ENCODE peak calls at places on chromosomes 2 and 18, in seven cellular contexts. F is neuronal stem cell, U is IMR-90, J is H1, I is trophoblast cell, T is H9, S is mesenchymal stem cell. Z is an unnamed sample.

GRCh38 chr18:10367846-10368245 is 86.6 kb upstream of the APCDD1 start:
- DNase-seq in F (no peak), U (no peak), J (no peak), I (no peak), T (no peak), S (no peak), Z (no peak)

GRCh38 chr2:227007940-227008339 is 156.1 kb downstream of the COL4A4 start:
- DNase-seq in F (no peak), U (no peak), J (no peak), I (no peak), T (no peak), S (no peak), Z (no peak)

GRCh38 chr2:172672114-172672513 is 63.5 kb upstream of the RAPGEF4 start:
- DNase-seq in F (no peak), U (peak; percentile 77), J (no peak), I (no peak), T (no peak), S (no peak), Z (no peak)

GRCh38 chr2:45826889-45827635 is 175.6 kb downstream of the PRKCE start:
- DNase-seq in F (no peak), U (peak; percentile 63), J (no peak), I (no peak), T (no peak), S (peak; percentile 11), Z (no peak)

GRCh38 chr2:158191076-158191566 is 89.4 kb downstream of the UPP2 start:
- DNase-seq in F (no peak), U (no peak), J (no peak), I (no peak), T (no peak), S (peak; percentile 22), Z (no peak)

GRCh38 chr2:165953655-165954606 is at the start of gene TTC21B:
- DNase-seq in F (peak; percentile 92), U (peak; percentile 95), J (peak; percentile 80), I (peak; percentile 99), T (peak; percentile 96), S (peak; percentile 96), Z (peak; percentile 97)

GRCh38 chr18:26941608-26942007 is 76.1 kb upstream of the AQP4 start:
- DNase-seq in F (no peak), U (no peak), J (no peak), I (no peak), T (no peak), S (no peak), Z (no peak)

GRCh38 chr18:53698907-53699306 is 525.6 kb downstream of the MBD2 start:
- DNase-seq in F (peak; percentile 21), U (no peak), J (no peak), I (no peak), T (peak; percentile 46), S (peak; percentile 9), Z (peak; percentile 68)

GRCh38 chr18:36672437-36673344 is 156.1 kb downstream of the TPGS2 start:
- DNase-seq in F (no peak), U (peak; percentile 67), J (no peak), I (no peak), T (no peak), S (peak; percentile 45), Z (no peak)

DNA sequence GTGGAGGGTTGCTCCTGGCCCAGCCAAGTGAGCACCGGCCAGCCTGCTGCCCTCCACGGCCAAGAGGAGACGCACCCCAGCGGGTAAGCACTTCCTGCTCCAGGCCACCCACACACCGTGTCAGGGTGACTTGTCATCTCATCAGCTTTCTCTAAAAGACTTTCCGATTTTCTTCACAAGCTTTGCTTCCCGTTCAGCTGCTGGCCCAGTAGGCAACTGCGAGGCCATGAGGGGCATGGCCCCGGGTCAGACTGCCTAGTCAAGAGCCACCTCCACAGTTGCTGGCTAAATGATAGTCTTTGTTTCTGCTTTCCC is 13.8 kb upstream of the CNNM3 start:
- DNase-seq in F (no peak), U (no peak), J (no peak), I (no peak), T (no peak), S (no peak), Z (no peak)
- H3K23ac ChIP-seq in F (no peak overlapping the region), U (no peak overlapping the region), J (no peak overlapping the region), I (no peak overlapping the region), T (no peak overlapping the region), S (no peak overlapping the region), Z (no peak overlapping the region)

GRCh38 chr2:209771474-209772292 is at the start of gene UNC80:
- DNase-seq in F (peak; percentile 89), U (peak; percentile 36), J (no peak), I (peak; percentile 13), T (peak; percentile 85), S (peak; percentile 49), Z (peak; percentile 83)
- H3K27me3 ChIP-seq in F (peaks cover 2% of the 10 kb centered on the region), U (no peaks in the 10 kb centered on the region), J (peaks cover 14% of the 10 kb centered on the region), I (peaks cover 2% of the 10 kb centered on the region), T (peaks cover 11% of the 10 kb centered on the region), S (peaks cover 7% of the 10 kb centered on the region), Z (no peaks in the 10 kb centered on the region)

GRCh38 chr2:216242365-216242764 is 129.9 kb downstream of the MARCHF4 start:
- DNase-seq in F (no peak), U (no peak), J (no peak), I (no peak), T (no peak), S (no peak), Z (no peak)

GRCh38 chr2:216243026-216243425 is 129.3 kb downstream of the MARCHF4 start:
- DNase-seq in F (no peak), U (no peak), J (no peak), I (no peak), T (no peak), S (no peak), Z (no peak)

GRCh38 chr2:216245391-216245790 is 126.9 kb downstream of the MARCHF4 start:
- DNase-seq in F (no peak), U (no peak), J (no peak), I (no peak), T (no peak), S (no peak), Z (no peak)

DNA sequence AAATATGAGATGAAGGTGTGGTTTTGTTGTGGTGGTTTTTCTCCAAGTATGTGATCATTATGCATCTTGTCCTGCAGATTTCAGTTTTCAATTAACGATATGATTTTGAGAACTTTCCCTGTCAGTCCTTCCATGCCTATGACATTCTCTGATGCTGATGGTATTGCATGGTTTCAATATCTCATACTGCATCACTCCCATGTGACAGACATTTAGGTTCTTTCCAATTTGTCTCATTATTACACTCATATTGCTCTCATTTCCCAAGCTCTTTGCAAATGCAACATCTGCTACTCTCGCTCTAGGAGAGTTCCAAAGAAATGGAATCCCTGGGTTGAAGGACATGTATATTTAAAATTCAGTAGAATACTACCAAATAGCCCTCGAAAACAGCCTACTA is 125.5 kb downstream of the MARCHF4 start:
- DNase-seq in F (no peak), U (no peak), J (no peak), I (no peak), T (no peak), S (no peak), Z (no peak)
- H3K23ac ChIP-seq in F (no peak overlapping the region), U (no peak overlapping the region), J (no peak overlapping the region), I (no peak overlapping the region), T (no peak overlapping the region), S (no peak overlapping the region), Z (no peak overlapping the region)

GRCh38 chr2:68317971-68318685 is 1.6 kb downstream of the CNRIP1 start:
- DNase-seq in F (no peak), U (no peak), J (no peak), I (no peak), T (no peak), S (no peak), Z (no peak)
- H3K27me3 ChIP-seq in F (peaks cover 29% of the 10 kb centered on the region), U (no peaks in the 10 kb centered on the region), J (peaks cover 31% of the 10 kb centered on the region), I (peaks cover 25% of the 10 kb centered on the region), T (peaks cover 17% of the 10 kb centered on the region), S (no peaks in the 10 kb centered on the region), Z (peaks cover 11% of the 10 kb centered on the region)